ENCODE peak calls at places on chromosome 10, in six cellular contexts. One of them, this sample, is unnamed.

GRCh38 chr10:121684276-121684675 is 86.0 kb upstream of the FGFR2 start:
- DNase-seq in heart right ventricle: no peak
- DNase-seq in mammary epithelial cell: no peak
- DNase-seq in psoas muscle: no peak
- DNase-seq in A549: no peak
- DNase-seq in breast epithelium: no peak
- DNase-seq in this sample: no peak

GRCh38 chr10:76311752-76312699 is 880.6 kb downstream of the LRMDA start:
- DNase-seq in breast epithelium: no peak
- DNase-seq in A549: peak; percentile 56
- DNase-seq in psoas muscle: no peak
- DNase-seq in heart right ventricle: no peak
- DNase-seq in mammary epithelial cell: peak; percentile 16
- DNase-seq in this sample: peak; percentile 5

GRCh38 chr10:118106426-118106825 is 59.7 kb upstream of the RAB11FIP2 start:
- DNase-seq in breast epithelium: no peak
- DNase-seq in mammary epithelial cell: peak; percentile 1
- DNase-seq in psoas muscle: no peak
- DNase-seq in A549: peak; percentile 28
- DNase-seq in heart right ventricle: peak; percentile 10
- DNase-seq in this sample: peak; percentile 9

GRCh38 chr10:69057261-69057950 is 30.5 kb upstream of the SRGN start:
- DNase-seq in A549: no peak
- DNase-seq in mammary epithelial cell: no peak
- DNase-seq in heart right ventricle: peak; percentile 57
- DNase-seq in psoas muscle: no peak
- DNase-seq in breast epithelium: no peak
- DNase-seq in this sample: no peak

GRCh38 chr10:80204193-80204714 is 1.1 kb downstream of the ANXA11 start:
- DNase-seq in mammary epithelial cell: peak; percentile 61
- DNase-seq in heart right ventricle: no peak
- DNase-seq in psoas muscle: peak; percentile 59
- DNase-seq in A549: peak; percentile 28
- DNase-seq in breast epithelium: peak; percentile 57
- DNase-seq in this sample: no peak

GRCh38 chr10:132054564-132054963 is 11.2 kb upstream of the JAKMIP3 start:
- DNase-seq in A549: no peak
- DNase-seq in heart right ventricle: no peak
- DNase-seq in psoas muscle: no peak
- DNase-seq in mammary epithelial cell: no peak
- DNase-seq in breast epithelium: no peak
- DNase-seq in this sample: no peak

GRCh38 chr10:128466831-128467371 is 340.7 kb upstream of the MKI67 start:
- DNase-seq in psoas muscle: no peak
- DNase-seq in breast epithelium: no peak
- DNase-seq in heart right ventricle: no peak
- DNase-seq in mammary epithelial cell: no peak
- DNase-seq in A549: no peak
- DNase-seq in this sample: no peak

GRCh38 chr10:8913720-8914119 is 859.2 kb downstream of the GATA3 start:
- DNase-seq in A549: peak; percentile 39
- DNase-seq in heart right ventricle: no peak
- DNase-seq in breast epithelium: no peak
- DNase-seq in psoas muscle: no peak
- DNase-seq in mammary epithelial cell: peak; percentile 60
- DNase-seq in this sample: no peak

GRCh38 chr10:29714096-29714874 is 79.5 kb upstream of the SVIL start:
- DNase-seq in psoas muscle: no peak
- DNase-seq in A549: peak; percentile 79
- DNase-seq in breast epithelium: no peak
- DNase-seq in mammary epithelial cell: peak; percentile 88
- DNase-seq in heart right ventricle: no peak
- DNase-seq in this sample: no peak

GRCh38 chr10:23035569-23035968 is 59.8 kb upstream of the MSRB2 start:
- DNase-seq in A549: peak; percentile 26
- DNase-seq in heart right ventricle: no peak
- DNase-seq in breast epithelium: no peak
- DNase-seq in mammary epithelial cell: peak; percentile 2
- DNase-seq in psoas muscle: no peak
- DNase-seq in this sample: no peak
- TF ChIP-seq CTCF in A549: no peak
- TF ChIP-seq CTCF in heart right ventricle: no peak
- TF ChIP-seq CTCF in breast epithelium: no peak
- TF ChIP-seq CTCF in mammary epithelial cell: peak; percentile 47
- TF ChIP-seq CTCF in psoas muscle: no peak
- TF ChIP-seq CTCF in this sample: no peak

GRCh38 chr10:133394064-133394663 is at the start of gene MTG1:
- DNase-seq in breast epithelium: peak; percentile 86
- DNase-seq in heart right ventricle: peak; percentile 93
- DNase-seq in mammary epithelial cell: peak; percentile 90
- DNase-seq in A549: peak; percentile 93
- DNase-seq in psoas muscle: peak; percentile 98
- DNase-seq in this sample: peak; percentile 96
- TF ChIP-seq CTCF in breast epithelium: no peak
- TF ChIP-seq CTCF in heart right ventricle: no peak
- TF ChIP-seq CTCF in mammary epithelial cell: peak; percentile 37
- TF ChIP-seq CTCF in A549: no peak
- TF ChIP-seq CTCF in psoas muscle: peak; percentile 21
- TF ChIP-seq CTCF in this sample: peak; percentile 4

GRCh38 chr10:97744405-97745035 is 7.6 kb downstream of the ZFYVE27 start:
- DNase-seq in psoas muscle: no peak
- DNase-seq in mammary epithelial cell: no peak
- DNase-seq in breast epithelium: no peak
- DNase-seq in heart right ventricle: no peak
- DNase-seq in A549: no peak
- DNase-seq in this sample: no peak
- TF ChIP-seq CTCF in psoas muscle: no peak
- TF ChIP-seq CTCF in mammary epithelial cell: no peak
- TF ChIP-seq CTCF in breast epithelium: no peak
- TF ChIP-seq CTCF in heart right ventricle: no peak
- TF ChIP-seq CTCF in A549: no peak
- TF ChIP-seq CTCF in this sample: no peak

DNA sequence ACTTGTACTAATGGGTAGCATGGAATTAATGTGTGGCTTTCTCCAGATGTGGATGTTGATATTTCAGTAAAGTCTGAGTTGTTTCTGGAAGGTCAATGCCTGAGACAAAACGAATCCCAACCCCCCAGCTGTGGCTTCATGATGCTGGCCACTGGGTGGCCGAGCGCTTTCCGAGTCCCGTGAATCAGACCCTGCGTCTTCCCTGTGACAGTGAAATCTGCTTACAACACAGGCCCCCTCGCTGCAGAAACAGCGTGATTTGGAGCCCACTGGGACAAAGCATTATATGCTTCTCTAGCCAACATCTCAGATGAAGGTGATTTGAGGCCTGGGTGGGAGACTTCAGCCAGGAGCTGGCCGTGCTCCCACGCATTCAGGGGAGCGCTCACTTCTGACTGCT is 124.7 kb downstream of the WDR37 start:
- DNase-seq in mammary epithelial cell: no peak
- DNase-seq in A549: no peak
- DNase-seq in breast epithelium: peak; percentile 3
- DNase-seq in heart right ventricle: no peak
- DNase-seq in psoas muscle: peak; percentile 19
- DNase-seq in this sample: no peak
- TF ChIP-seq CTCF in mammary epithelial cell: no peak
- TF ChIP-seq CTCF in A549: no peak
- TF ChIP-seq CTCF in breast epithelium: no peak
- TF ChIP-seq CTCF in heart right ventricle: no peak
- TF ChIP-seq CTCF in psoas muscle: no peak
- TF ChIP-seq CTCF in this sample: no peak

GRCh38 chr10:1367938-1368697 is 311.9 kb downstream of the WDR37 start:
- DNase-seq in A549: no peak
- DNase-seq in mammary epithelial cell: no peak
- DNase-seq in breast epithelium: no peak
- DNase-seq in heart right ventricle: no peak
- DNase-seq in psoas muscle: no peak
- DNase-seq in this sample: no peak

GRCh38 chr10:1366811-1367425 is 310.7 kb downstream of the WDR37 start:
- DNase-seq in A549: no peak
- DNase-seq in heart right ventricle: no peak
- DNase-seq in mammary epithelial cell: no peak
- DNase-seq in psoas muscle: no peak
- DNase-seq in breast epithelium: no peak
- DNase-seq in this sample: no peak

GRCh38 chr10:1364151-1364910 is 308.1 kb downstream of the WDR37 start:
- DNase-seq in psoas muscle: no peak
- DNase-seq in A549: no peak
- DNase-seq in mammary epithelial cell: no peak
- DNase-seq in breast epithelium: no peak
- DNase-seq in heart right ventricle: no peak
- DNase-seq in this sample: no peak

GRCh38 chr10:1365540-1366082 is 309.4 kb downstream of the WDR37 start:
- DNase-seq in A549: no peak
- DNase-seq in heart right ventricle: no peak
- DNase-seq in psoas muscle: no peak
- DNase-seq in mammary epithelial cell: no peak
- DNase-seq in breast epithelium: no peak
- DNase-seq in this sample: no peak

DNA sequence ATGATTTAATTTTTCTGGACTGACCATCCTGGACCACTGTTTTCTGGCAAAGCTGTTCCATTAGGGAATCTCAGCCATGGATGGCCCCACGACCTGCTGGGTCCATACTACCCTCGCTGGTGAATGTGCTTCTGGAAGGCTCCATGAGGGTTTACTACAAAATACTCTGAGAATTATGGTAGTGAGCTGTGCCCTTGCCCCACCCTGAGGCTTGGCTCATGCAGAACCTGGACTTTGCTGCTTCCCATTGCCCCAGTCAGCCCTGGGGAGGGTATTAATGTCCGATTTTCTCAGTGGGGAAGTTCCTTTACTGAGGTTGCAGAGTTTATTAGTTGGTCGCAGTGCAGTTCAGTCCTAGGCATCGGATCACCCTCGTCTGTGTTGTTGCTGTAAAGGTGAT is 310.1 kb downstream of the WDR37 start:
- DNase-seq in mammary epithelial cell: no peak
- DNase-seq in breast epithelium: no peak
- DNase-seq in A549: no peak
- DNase-seq in heart right ventricle: no peak
- DNase-seq in psoas muscle: no peak
- DNase-seq in this sample: no peak
- TF ChIP-seq CTCF in mammary epithelial cell: no peak
- TF ChIP-seq CTCF in breast epithelium: no peak
- TF ChIP-seq CTCF in A549: no peak
- TF ChIP-seq CTCF in heart right ventricle: no peak
- TF ChIP-seq CTCF in psoas muscle: no peak
- TF ChIP-seq CTCF in this sample: no peak

This sample was measured in GM10248.